ENCODE peak calls at places on chromosomes 2 and 18, in six cellular contexts. One of them, this sample, is unnamed.

GRCh38 chr2:98691307-98691706 is 39.6 kb downstream of the MGAT4A start:
- DNase-seq in activated T-cell treated with anti-CD3 and anti-CD28 coated beads for 1 hour: no peak
- DNase-seq in T-cell: no peak
- DNase-seq in HEK293T: no peak
- DNase-seq in body of pancreas: no peak
- DNase-seq in stimulated activated naive CD8-positive, alpha-beta T cell treated with anti-CD3 and anti-CD28 coated beads, Interleukin-15, Interleukin-2, amounts not matched to agents 100 U/mL and 50 U/mL, for 24 hours: no peak
- DNase-seq in this sample: no peak

GRCh38 chr2:230879271-230879882 is 14.6 kb downstream of the ITM2C start:
- DNase-seq in T-cell: no peak
- DNase-seq in activated T-cell treated with anti-CD3 and anti-CD28 coated beads for 1 hour: no peak
- DNase-seq in HEK293T: no peak
- DNase-seq in stimulated activated naive CD8-positive, alpha-beta T cell treated with anti-CD3 and anti-CD28 coated beads, Interleukin-15, Interleukin-2, amounts not matched to agents 100 U/mL and 50 U/mL, for 24 hours: no peak
- DNase-seq in body of pancreas: no peak
- DNase-seq in this sample: no peak

GRCh38 chr2:58967736-58968135 is 726.6 kb upstream of the FANCL start:
- DNase-seq in HEK293T: no peak
- DNase-seq in T-cell: no peak
- DNase-seq in body of pancreas: no peak
- DNase-seq in activated T-cell treated with anti-CD3 and anti-CD28 coated beads for 1 hour: no peak
- DNase-seq in stimulated activated naive CD8-positive, alpha-beta T cell treated with anti-CD3 and anti-CD28 coated beads, Interleukin-15, Interleukin-2, amounts not matched to agents 100 U/mL and 50 U/mL, for 24 hours: no peak
- DNase-seq in this sample: no peak

GRCh38 chr2:182650704-182651103 is 65.4 kb upstream of the DNAJC10 start:
- DNase-seq in stimulated activated naive CD8-positive, alpha-beta T cell treated with anti-CD3 and anti-CD28 coated beads, Interleukin-15, Interleukin-2, amounts not matched to agents 100 U/mL and 50 U/mL, for 24 hours: no peak
- DNase-seq in HEK293T: peak; percentile 15
- DNase-seq in T-cell: no peak
- DNase-seq in activated T-cell treated with anti-CD3 and anti-CD28 coated beads for 1 hour: no peak
- DNase-seq in body of pancreas: no peak
- DNase-seq in this sample: no peak

GRCh38 chr2:76633522-76633921 is 888.7 kb downstream of the LRRTM4 start:
- DNase-seq in T-cell: no peak
- DNase-seq in activated T-cell treated with anti-CD3 and anti-CD28 coated beads for 1 hour: no peak
- DNase-seq in body of pancreas: no peak
- DNase-seq in stimulated activated naive CD8-positive, alpha-beta T cell treated with anti-CD3 and anti-CD28 coated beads, Interleukin-15, Interleukin-2, amounts not matched to agents 100 U/mL and 50 U/mL, for 24 hours: no peak
- DNase-seq in HEK293T: no peak
- DNase-seq in this sample: no peak

GRCh38 chr2:43879261-43879660 is 40.5 kb downstream of the ABCG8 start:
- DNase-seq in body of pancreas: no peak
- DNase-seq in HEK293T: no peak
- DNase-seq in activated T-cell treated with anti-CD3 and anti-CD28 coated beads for 1 hour: no peak
- DNase-seq in T-cell: no peak
- DNase-seq in stimulated activated naive CD8-positive, alpha-beta T cell treated with anti-CD3 and anti-CD28 coated beads, Interleukin-15, Interleukin-2, amounts not matched to agents 100 U/mL and 50 U/mL, for 24 hours: no peak
- DNase-seq in this sample: no peak

GRCh38 chr18:35143615-35144596 is 96.9 kb upstream of the ZNF397 start:
- DNase-seq in body of pancreas: peak; percentile 80
- DNase-seq in T-cell: peak; percentile 26
- DNase-seq in activated T-cell treated with anti-CD3 and anti-CD28 coated beads for 1 hour: peak; percentile 13
- DNase-seq in HEK293T: peak; percentile 87
- DNase-seq in stimulated activated naive CD8-positive, alpha-beta T cell treated with anti-CD3 and anti-CD28 coated beads, Interleukin-15, Interleukin-2, amounts not matched to agents 100 U/mL and 50 U/mL, for 24 hours: peak; percentile 34
- DNase-seq in this sample: peak; percentile 55

GRCh38 chr2:178251126-178251525 is 56.8 kb downstream of the OSBPL6 start:
- DNase-seq in HEK293T: no peak
- DNase-seq in T-cell: no peak
- DNase-seq in body of pancreas: no peak
- DNase-seq in stimulated activated naive CD8-positive, alpha-beta T cell treated with anti-CD3 and anti-CD28 coated beads, Interleukin-15, Interleukin-2, amounts not matched to agents 100 U/mL and 50 U/mL, for 24 hours: no peak
- DNase-seq in activated T-cell treated with anti-CD3 and anti-CD28 coated beads for 1 hour: no peak
- DNase-seq in this sample: no peak

GRCh38 chr2:137192366-137193315 is 427.3 kb downstream of the THSD7B start:
- DNase-seq in body of pancreas: no peak
- DNase-seq in activated T-cell treated with anti-CD3 and anti-CD28 coated beads for 1 hour: no peak
- DNase-seq in HEK293T: no peak
- DNase-seq in T-cell: no peak
- DNase-seq in stimulated activated naive CD8-positive, alpha-beta T cell treated with anti-CD3 and anti-CD28 coated beads, Interleukin-15, Interleukin-2, amounts not matched to agents 100 U/mL and 50 U/mL, for 24 hours: no peak
- DNase-seq in this sample: no peak